ENCODE peak calls at places on chromosomes 4 and X, in six cellular contexts. One of them, this sample, is unnamed.

GRCh38 chr4:7763106-7763505 is 176.6 kb downstream of the AFAP1 start:
- DNase-seq in kidney tubule cell: no peak
- DNase-seq in mucosa of descending colon: peak
- DNase-seq in upper lobe of right lung: no peak
- DNase-seq in Calu3: no peak
- DNase-seq in psoas muscle: no peak
- DNase-seq in this sample: no peak

GRCh38 chr4:119082661-119083060 is 53.0 kb upstream of the MYOZ2 start:
- DNase-seq in upper lobe of right lung: no peak
- DNase-seq in psoas muscle: no peak
- DNase-seq in kidney tubule cell: no peak
- DNase-seq in Calu3: no peak
- DNase-seq in mucosa of descending colon: no peak
- DNase-seq in this sample: no peak

GRCh38 chrX:69362889-69363288 is 141.2 kb upstream of the NALF2 start:
- DNase-seq in upper lobe of right lung: no peak
- DNase-seq in kidney tubule cell: peak
- DNase-seq in psoas muscle: peak
- DNase-seq in Calu3: no peak
- DNase-seq in mucosa of descending colon: no peak
- DNase-seq in this sample: no peak

GRCh38 chr4:94665500-94666398 is 92.0 kb upstream of the BMPR1B start:
- DNase-seq in psoas muscle: no peak
- DNase-seq in mucosa of descending colon: no peak
- DNase-seq in upper lobe of right lung: no peak
- DNase-seq in Calu3: peak
- DNase-seq in kidney tubule cell: no peak
- DNase-seq in this sample: no peak

GRCh38 chr4:15754323-15754722 is 23.8 kb upstream of the CD38 start:
- DNase-seq in kidney tubule cell: no peak
- DNase-seq in psoas muscle: no peak
- DNase-seq in Calu3: no peak
- DNase-seq in mucosa of descending colon: no peak
- DNase-seq in upper lobe of right lung: no peak
- DNase-seq in this sample: peak

GRCh38 chr4:12633058-12633651 is 851.0 kb downstream of the RAB28 start:
- DNase-seq in kidney tubule cell: peak
- DNase-seq in mucosa of descending colon: peak
- DNase-seq in Calu3: peak
- DNase-seq in psoas muscle: peak
- DNase-seq in upper lobe of right lung: peak
- DNase-seq in this sample: peak

GRCh38 chr4:7268941-7269340 is 76.6 kb downstream of the SORCS2 start:
- DNase-seq in Calu3: no peak
- DNase-seq in mucosa of descending colon: no peak
- DNase-seq in upper lobe of right lung: no peak
- DNase-seq in psoas muscle: no peak
- DNase-seq in kidney tubule cell: no peak
- DNase-seq in this sample: no peak

GRCh38 chr4:182141046-182141445 is 102.2 kb upstream of the TENM3 start:
- DNase-seq in mucosa of descending colon: no peak
- DNase-seq in psoas muscle: no peak
- DNase-seq in Calu3: no peak
- DNase-seq in upper lobe of right lung: no peak
- DNase-seq in kidney tubule cell: no peak
- DNase-seq in this sample: no peak

GRCh38 chr4:1591107-1591506 is 93.0 kb downstream of the FAM53A start:
- DNase-seq in Calu3: no peak
- DNase-seq in psoas muscle: no peak
- DNase-seq in kidney tubule cell: no peak
- DNase-seq in upper lobe of right lung: no peak
- DNase-seq in mucosa of descending colon: no peak
- DNase-seq in this sample: no peak

GRCh38 chrX:63761639-63762038 is 23.4 kb downstream of the ARHGEF9 start:
- DNase-seq in kidney tubule cell: no peak
- DNase-seq in psoas muscle: no peak
- DNase-seq in mucosa of descending colon: no peak
- DNase-seq in Calu3: no peak
- DNase-seq in upper lobe of right lung: no peak
- DNase-seq in this sample: no peak

GRCh38 chr4:159283697-159284492 is 181.0 kb downstream of the RAPGEF2 start:
- DNase-seq in kidney tubule cell: peak
- DNase-seq in Calu3: no peak
- DNase-seq in mucosa of descending colon: no peak
- DNase-seq in upper lobe of right lung: no peak
- DNase-seq in psoas muscle: no peak
- DNase-seq in this sample: peak

GRCh38 chr4:114512595-114513295 is 85.9 kb upstream of the UGT8 start:
- DNase-seq in kidney tubule cell: peak
- DNase-seq in mucosa of descending colon: no peak
- DNase-seq in psoas muscle: no peak
- DNase-seq in upper lobe of right lung: no peak
- DNase-seq in Calu3: no peak
- DNase-seq in this sample: peak

GRCh38 chr4:143559757-143560147 is 46.2 kb downstream of the SMARCA5 start:
- DNase-seq in Calu3: no peak
- DNase-seq in upper lobe of right lung: no peak
- DNase-seq in kidney tubule cell: no peak
- DNase-seq in mucosa of descending colon: peak
- DNase-seq in psoas muscle: no peak
- DNase-seq in this sample: no peak